ENCODE peak calls at places on chromosomes 11 and 22, in five cellular contexts. G is adipocyte; H is RWPE2; V is lung; Z is CD8-positive, alpha-beta T cell. F is an unnamed sample.

GRCh38 chr22:41123151-41123550 is 30.8 kb downstream of the EP300 start:
- DNase-seq in V (no peak), G (no peak), H (no peak), Z (no peak), F (no peak)

GRCh38 chr22:37109242-37109917 is at the start of gene TMPRSS6:
- DNase-seq in V (no peak), H (no peak), Z (no peak), G (no peak), F (no peak)

GRCh38 chr11:19311306-19312030 is 70.7 kb upstream of the E2F8 start:
- DNase-seq in H (no peak), G (peak; percentile 74), Z (no peak), V (peak; percentile 74), F (no peak)

GRCh38 chr22:42367980-42368378 is 64.2 kb downstream of the NFAM1 start:
- DNase-seq in G (no peak), V (no peak), Z (no peak), H (peak; percentile 48), F (no peak)

GRCh38 chr11:64451856-64452255 is 92.9 kb downstream of the RPS6KA4 start:
- DNase-seq in V (no peak), H (peak; percentile 21), Z (no peak), G (no peak), F (no peak)

GRCh38 chr11:63277345-63277943 is 34.0 kb upstream of the SLC22A25 start:
- DNase-seq in V (no peak), H (no peak), Z (no peak), G (no peak), F (no peak)

GRCh38 chr11:84022221-84022620 is 736.1 kb upstream of the CCDC90B start:
- DNase-seq in H (no peak), V (no peak), G (no peak), Z (no peak), F (no peak)

GRCh38 chr11:702731-703461 is 3.1 kb upstream of the EPS8L2 start:
- DNase-seq in Z (no peak), G (no peak), V (peak; percentile 81), H (peak; percentile 62), F (no peak)

GRCh38 chr11:26623076-26623666 is 51.1 kb upstream of the MUC15 start:
- DNase-seq in Z (no peak), H (no peak), V (no peak), G (peak; percentile 23), F (no peak)

GRCh38 chr22:22587577-22588188 is 28.6 kb upstream of the PRAME start:
- DNase-seq in H (no peak), G (no peak), Z (no peak), V (no peak), F (no peak)

GRCh38 chr11:47980093-47980906 is at the start of gene PTPRJ:
- DNase-seq in G (peak; percentile 77), Z (no peak), H (no peak), V (peak; percentile 56), F (peak; percentile 65)

GRCh38 chr22:17563936-17564391 is 666 bp downstream of the SLC25A18 start:
- DNase-seq in V (no peak), Z (no peak), H (no peak), G (peak; percentile 16), F (no peak)

GRCh38 chr11:102762414-102762813 is 18.0 kb downstream of the MMP10 start:
- DNase-seq in H (no peak), Z (no peak), V (no peak), G (peak; percentile 15), F (no peak)

DNA sequence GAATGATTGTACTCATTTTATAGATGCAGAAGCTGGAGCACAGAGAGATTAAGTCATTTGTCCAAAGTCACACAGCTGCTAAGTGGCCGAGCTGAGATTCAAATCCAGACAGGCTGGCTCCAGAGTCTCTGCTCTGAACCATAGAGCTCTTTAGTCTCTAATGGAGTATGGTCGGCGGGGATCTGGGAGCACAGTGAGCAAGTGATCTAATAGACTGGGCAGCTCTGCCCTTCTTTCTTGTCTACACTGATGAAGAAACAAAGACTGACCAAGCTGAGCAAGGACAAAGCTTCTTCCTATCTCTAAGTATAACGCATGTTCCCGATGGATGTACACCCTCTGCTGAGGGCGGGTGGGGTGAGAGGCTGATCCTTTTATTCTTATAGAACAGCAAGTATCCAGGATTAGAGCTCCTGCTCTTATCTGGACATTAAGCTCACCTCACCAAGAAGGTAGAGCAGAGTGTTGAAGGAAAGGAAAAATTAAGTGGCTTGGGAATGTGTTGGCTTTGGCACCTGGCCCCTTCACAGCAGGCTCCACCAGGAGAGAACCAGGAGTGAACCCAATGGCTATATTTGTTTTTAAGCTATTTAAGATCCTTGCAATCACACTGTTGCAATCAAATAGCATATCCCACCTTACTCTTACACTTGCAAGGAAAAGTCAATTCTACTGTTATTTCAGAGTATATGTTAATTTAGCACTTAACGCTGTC is 68.7 kb downstream of the ETS1 start:
- DNase-seq in G (peak; percentile 50), Z (no peak), H (no peak), V (no peak), F (peak; percentile 56)
- H3K4me3 ChIP-seq in G (peak overlapping the region; percentile 89), Z (peak overlapping the region; percentile 94), H (peak overlapping the region; percentile 60), V (peak overlapping the region; percentile 32), F (peak overlapping the region; percentile 100)

DNA sequence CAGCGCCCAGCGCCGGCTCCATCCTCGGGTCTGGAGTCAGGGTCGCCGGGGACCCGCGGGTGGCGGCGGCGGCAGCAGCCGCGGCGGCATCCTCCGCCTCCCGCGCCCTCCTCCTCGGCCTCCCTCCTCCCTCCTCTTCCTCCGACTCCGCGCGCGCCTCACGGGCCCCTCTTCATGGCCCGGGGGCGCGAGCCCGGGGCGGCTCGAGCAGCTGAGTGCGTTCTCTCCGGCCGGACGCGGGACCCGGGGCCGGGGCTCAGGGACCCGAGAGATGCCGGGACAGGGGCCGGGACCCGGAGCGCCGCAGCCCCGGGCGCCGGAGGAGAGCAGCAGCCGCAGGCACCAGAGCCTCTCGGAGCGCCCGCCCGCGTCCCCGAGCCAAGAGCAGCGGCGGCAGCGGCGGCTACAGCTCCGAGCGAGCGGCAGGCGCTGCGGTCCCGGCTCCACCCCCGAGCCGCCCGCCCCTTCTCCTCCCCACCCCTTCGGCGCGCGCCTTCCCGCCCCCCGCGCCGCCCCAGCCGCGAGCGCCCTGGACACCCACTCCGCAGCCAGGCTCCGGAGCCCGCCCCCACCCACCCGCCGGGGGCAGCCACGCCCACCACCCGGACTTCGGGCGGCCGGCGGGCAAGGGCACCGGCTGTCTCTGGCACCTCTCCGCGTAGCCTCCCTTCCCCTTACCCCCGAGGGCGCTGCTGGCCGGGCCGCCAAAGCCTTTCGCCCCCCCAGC is at the start of gene CHST1:
- DNase-seq in H (no peak), V (peak; percentile 34), G (peak; percentile 66), Z (no peak), F (no peak)
- H3K4me3 ChIP-seq in H (peak within 1 kb of the TSS; percentile 33), V (peak within 1 kb of the TSS; percentile 64), G (peak within 1 kb of the TSS; percentile 74), Z (peak within 1 kb of the TSS; percentile 19), F (no peak within 1 kb of the TSS)

GRCh38 chr11:55707029-55707428 is 45.0 kb downstream of the OR4C6 start:
- DNase-seq in Z (no peak), G (peak; percentile 63), V (no peak), H (no peak), F (no peak)
- H3K4me3 ChIP-seq in Z (no peak overlapping the region), G (no peak overlapping the region), V (no peak overlapping the region), H (no peak overlapping the region), F (no peak overlapping the region)

GRCh38 chr11:108870373-108871020 is 205.6 kb downstream of the DDX10 start:
- DNase-seq in G (peak; percentile 76), V (no peak), H (no peak), Z (no peak), F (no peak)
- H3K4me3 ChIP-seq in G (no peak overlapping the region), V (no peak overlapping the region), H (no peak overlapping the region), Z (no peak overlapping the region), F (no peak overlapping the region)

DNA sequence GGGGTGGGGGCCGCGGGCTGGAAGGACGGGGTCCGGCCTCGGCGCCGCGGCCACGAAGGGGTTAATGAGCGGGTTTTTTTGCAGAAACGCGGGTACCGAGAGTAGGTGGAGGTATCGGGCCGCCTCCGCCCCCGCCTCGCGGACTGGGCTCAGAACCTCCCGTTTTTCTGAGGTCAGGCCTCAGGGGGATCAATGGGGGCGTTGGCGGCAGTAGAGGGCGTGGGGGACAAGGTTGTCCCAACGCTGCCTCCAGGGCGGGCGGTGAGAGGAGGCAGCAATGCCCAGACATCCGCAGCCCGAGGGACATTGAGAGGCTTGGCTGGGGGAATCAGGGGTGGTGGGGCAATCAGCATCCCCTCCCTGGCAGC is 34.8 kb upstream of the PRODH start:
- DNase-seq in H (no peak), V (no peak), Z (no peak), G (no peak), F (no peak)
- H3K4me3 ChIP-seq in H (peak overlapping the region; percentile 85), V (no peak overlapping the region), Z (no peak overlapping the region), G (peak overlapping the region; percentile 62), F (no peak overlapping the region)

DNA sequence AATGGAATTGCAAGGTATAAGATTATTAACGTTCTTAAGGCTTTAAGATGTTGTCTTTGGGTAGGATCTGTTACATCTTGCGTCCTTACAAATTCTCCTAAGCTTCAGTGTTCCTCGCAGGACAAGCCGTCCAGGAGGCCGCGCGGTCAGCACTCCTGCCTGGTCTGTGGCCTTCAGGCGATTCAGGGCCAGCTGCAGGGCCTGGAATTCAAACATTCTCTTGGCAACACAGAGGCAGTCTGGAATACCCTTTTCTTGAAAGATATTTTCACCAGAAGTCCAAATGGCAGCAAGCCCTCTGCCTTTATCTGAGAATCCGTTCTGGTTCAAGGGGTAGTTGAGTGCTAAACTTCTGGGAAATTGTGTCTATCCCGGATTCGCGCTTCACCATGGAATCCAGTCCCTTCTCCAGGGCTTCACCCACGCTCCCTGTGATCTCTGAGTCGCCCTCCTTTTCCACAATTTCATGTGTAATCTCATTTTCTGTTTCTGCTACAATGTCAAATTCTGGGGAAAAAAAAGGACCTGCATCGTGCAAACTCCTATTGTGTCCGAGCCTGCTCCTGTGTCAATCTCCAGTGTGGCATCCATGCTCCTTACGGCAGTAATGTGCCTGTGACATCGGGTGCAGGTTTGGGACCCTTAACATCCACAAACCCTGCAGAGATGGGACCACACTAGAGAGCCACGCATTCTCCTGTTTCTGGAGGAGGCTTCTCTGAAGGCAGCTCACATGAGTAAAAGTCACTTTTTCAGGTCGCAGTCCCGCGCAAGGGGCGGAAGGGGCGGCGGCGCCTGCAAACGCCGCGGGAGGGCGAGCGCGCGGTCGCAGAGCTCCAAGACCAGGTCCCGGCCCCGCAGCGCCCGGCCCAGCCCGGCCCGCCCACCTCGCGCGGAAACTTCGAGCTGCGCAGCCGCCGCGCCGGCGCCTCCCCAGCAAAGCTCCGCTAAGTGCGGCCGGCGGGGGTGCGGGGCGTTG is 25.3 kb upstream of the SORL1 start:
- DNase-seq in H (no peak), V (no peak), Z (no peak), G (no peak), F (peak; percentile 62)
- H3K4me3 ChIP-seq in H (peak overlapping the region; percentile 8), V (no peak overlapping the region), Z (peak overlapping the region; percentile 10), G (peak overlapping the region; percentile 65), F (peak overlapping the region; percentile 62)

DNA sequence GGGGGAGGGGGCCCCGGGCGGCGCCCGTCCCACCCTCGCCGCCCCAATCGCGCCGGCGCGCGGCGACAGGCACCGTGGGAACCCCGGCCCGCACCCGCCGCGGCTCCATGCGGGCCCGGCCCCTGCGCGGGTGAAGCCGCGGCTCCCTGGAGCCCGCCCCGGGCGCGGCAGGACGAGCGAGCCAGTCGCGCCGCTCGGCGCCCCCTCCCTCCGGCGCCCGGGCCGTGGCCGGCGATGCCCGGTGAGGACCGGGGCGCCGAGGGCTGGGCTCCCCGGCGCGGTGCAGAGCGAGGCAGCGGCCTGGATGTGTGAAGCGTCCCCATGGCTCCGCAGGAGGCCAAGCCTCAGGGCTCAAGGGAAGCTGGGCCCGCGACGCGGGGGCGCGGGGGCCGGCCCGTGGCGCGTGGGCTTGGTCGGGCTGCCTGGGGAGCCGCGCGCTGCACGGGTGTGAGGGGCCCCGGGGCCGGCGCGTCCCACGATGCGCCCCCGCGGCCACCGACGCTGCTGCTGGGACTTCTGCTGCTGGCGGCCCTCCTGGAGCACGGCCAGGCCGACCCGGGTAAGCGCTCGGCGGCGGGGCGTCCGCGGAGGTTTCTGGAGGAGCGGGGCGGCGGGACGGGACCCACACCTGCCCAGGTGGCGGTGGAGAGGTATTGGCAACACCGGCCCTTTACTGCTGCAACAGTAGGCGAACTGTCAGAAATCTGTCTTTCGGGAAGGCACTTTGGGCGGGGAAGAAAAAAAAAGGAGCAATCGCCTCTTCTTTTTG is 119.3 kb downstream of the HIPK3 start:
- DNase-seq in G (peak; percentile 66), Z (no peak), V (no peak), H (no peak), F (no peak)
- H3K4me3 ChIP-seq in G (peak overlapping the region; percentile 86), Z (no peak overlapping the region), V (no peak overlapping the region), H (peak overlapping the region; percentile 98), F (no peak overlapping the region)

F was measured in CD4-positive, CD25-positive, alpha-beta regulatory T cell.